ENCODE peak calls at places on chromosomes 7 and 10, in five cellular contexts. M is SK-N-SH; G is upper lobe of right lung; P is effector CD4-positive, alpha-beta T cell; F is COR-L47. R is an unnamed sample.

GRCh38 chr7:68088894-68089293 is 1092.3 kb downstream of the TYW1 start:
- DNase-seq in M (no peak), G (no peak), P (no peak), F (no peak), R (no peak)

GRCh38 chr10:124527996-124528395 is 66.4 kb downstream of the LHPP start:
- DNase-seq in M (no peak), G (no peak), P (no peak), F (no peak), R (no peak)

GRCh38 chr7:105680505-105681187 is 99.4 kb upstream of the EFCAB10 start:
- DNase-seq in M (no peak), G (peak; percentile 75), P (no peak), F (no peak), R (no peak)

GRCh38 chr7:107948645-107949442 is 54.1 kb downstream of the LAMB1 start:
- DNase-seq in M (no peak), G (no peak), P (no peak), F (no peak), R (no peak)

GRCh38 chr10:84511106-84511505 is 182.7 kb downstream of the CCSER2 start:
- DNase-seq in M (no peak), G (no peak), P (no peak), F (no peak), R (no peak)

GRCh38 chr10:71553371-71553900 is 156.7 kb downstream of the CDH23 start:
- DNase-seq in M (no peak), G (no peak), P (no peak), F (no peak), R (no peak)

GRCh38 chr7:140200102-140200989 is 23.6 kb upstream of the KDM7A start:
- DNase-seq in M (no peak), G (no peak), P (no peak), F (no peak), R (no peak)

GRCh38 chr10:95201736-95202135 is 7.7 kb downstream of the ACSM6 start:
- DNase-seq in M (no peak), G (no peak), P (no peak), F (no peak), R (no peak)

GRCh38 chr7:6149996-6150395 is 118.8 kb downstream of the ANKRD61 start:
- DNase-seq in M (no peak), G (no peak), P (no peak), F (no peak), R (no peak)

GRCh38 chr10:75611081-75611971 is 179.9 kb downstream of the LRMDA start:
- DNase-seq in M (no peak), G (no peak), P (no peak), F (no peak), R (no peak)

GRCh38 chr10:69045441-69046300 is 42.2 kb upstream of the SRGN start:
- DNase-seq in M (no peak), G (no peak), P (peak; percentile 18), F (no peak), R (peak; percentile 43)

GRCh38 chr7:73429218-73429617 is 4.4 kb upstream of the FZD9 start:
- DNase-seq in M (peak; percentile 96), G (no peak), P (no peak), F (peak; percentile 88), R (no peak)

GRCh38 chr10:100562008-100562672 is 26.4 kb downstream of the HIF1AN start:
- DNase-seq in M (peak; percentile 94), G (peak; percentile 86), P (peak; percentile 71), F (no peak), R (peak; percentile 88)

GRCh38 chr7:38232475-38233366 is 40.7 kb downstream of the TARP start:
- DNase-seq in M (no peak), G (peak; percentile 65), P (peak; percentile 48), F (no peak), R (peak; percentile 73)

GRCh38 chr10:35040761-35041501 is 49.2 kb downstream of the CUL2 start:
- DNase-seq in M (no peak), G (no peak), P (no peak), F (no peak), R (no peak)

GRCh38 chr10:124389613-124390361 is 28.9 kb downstream of the OAT start:
- DNase-seq in M (peak; percentile 32), G (peak; percentile 50), P (no peak), F (no peak), R (no peak)

GRCh38 chr10:26755443-26755903 is 58.0 kb downstream of the PDSS1 start:
- DNase-seq in M (no peak), G (no peak), P (no peak), F (no peak), R (no peak)

GRCh38 chr7:115117748-115118147 is 195.9 kb downstream of the MDFIC start:
- DNase-seq in M (no peak), G (no peak), P (no peak), F (no peak), R (no peak)

GRCh38 chr7:106885652-106886051 is 20.6 kb downstream of the PIK3CG start:
- DNase-seq in M (no peak), G (no peak), P (no peak), F (no peak), R (no peak)

GRCh38 chr10:67225226-67225625 is 299.4 kb downstream of the LRRTM3 start:
- DNase-seq in M (no peak), G (no peak), P (no peak), F (no peak), R (no peak)

R was measured in activated naive CD8-positive, alpha-beta T cell treated with anti-CD3 and anti-CD28 coated beads, Interleukin-2, amount 10 ng/mL, durations not matched to agents 7 days and 5 days.